ENCODE peak calls at places on chromosomes 13 and 19, in eight cellular contexts. Y is PC-3, Q is upper lobe of right lung, V is stomach, D is WTC11, N is omental fat pad, T is A673, A is thyroid gland. G is an unnamed sample.

GRCh38 chr13:24254151-24254810 is 55.1 kb upstream of the C1QTNF9 start:
- DNase-seq in T (no peak), Q (peak), D (no peak), V (no peak), N (no peak), A (no peak), Y (no peak), G (no peak)

GRCh38 chr13:76225815-76226489 is 589.8 kb downstream of the LMO7 start:
- DNase-seq in A (no peak), Q (no peak), D (no peak), N (no peak), Y (no peak), V (no peak), T (no peak), G (no peak)

GRCh38 chr13:74562381-74562780 is 428.2 kb upstream of the KLF12 start:
- DNase-seq in Q (no peak), A (no peak), T (no peak), Y (no peak), V (no peak), N (no peak), D (no peak), G (no peak)

GRCh38 chr13:59823495-59823894 is 340.2 kb downstream of the DIAPH3 start:
- DNase-seq in D (no peak), V (no peak), T (peak), Q (no peak), Y (peak), A (no peak), N (no peak), G (no peak)

GRCh38 chr19:33685541-33685940 is 63.8 kb downstream of the CHST8 start:
- DNase-seq in Q (peak), A (no peak), D (peak), N (peak), V (no peak), Y (no peak), T (no peak), G (no peak)

GRCh38 chr19:4732680-4733114 is 9.1 kb upstream of the DPP9 start:
- DNase-seq in Q (no peak), D (peak), A (peak), N (no peak), V (peak), T (peak), Y (peak), G (peak)

GRCh38 chr19:56372281-56372680 is 21.1 kb downstream of the ZNF582 start:
- DNase-seq in Q (no peak), V (no peak), A (no peak), T (no peak), D (no peak), Y (no peak), N (no peak), G (no peak)

GRCh38 chr13:93244141-93244917 is 17.7 kb downstream of the GPC6 start:
- DNase-seq in T (peak), N (no peak), V (no peak), A (no peak), Q (no peak), Y (no peak), D (no peak), G (no peak)

GRCh38 chr19:38266981-38267597 is 2.7 kb downstream of the SPINT2 start:
- DNase-seq in A (peak), T (no peak), Q (no peak), N (no peak), Y (peak), V (no peak), D (no peak), G (no peak)

GRCh38 chr19:6516659-6517291 is 14.1 kb upstream of the TNFSF9 start:
- DNase-seq in V (peak), D (peak), N (peak), T (peak), Y (peak), Q (peak), A (peak), G (peak)

GRCh38 chr19:10892256-10892655 is 20.9 kb downstream of the CARM1 start:
- DNase-seq in Q (no peak), T (no peak), V (no peak), Y (no peak), D (no peak), A (no peak), N (no peak), G (no peak)

GRCh38 chr19:1453525-1454371 is 3.8 kb downstream of the APC2 start:
- DNase-seq in Q (no peak), V (no peak), Y (peak), A (peak), T (peak), D (no peak), N (no peak), G (no peak)

GRCh38 chr19:40285353-40286234 is 449 bp upstream of the AKT2 start:
- DNase-seq in Y (peak), Q (peak), N (peak), A (peak), T (peak), V (peak), D (peak), G (peak)

GRCh38 chr13:98782654-98783053 is 30.2 kb upstream of the SLC15A1 start:
- DNase-seq in Y (no peak), Q (no peak), V (no peak), T (no peak), D (no peak), A (no peak), N (no peak), G (no peak)

GRCh38 chr19:11480081-11480926 is 542 bp downstream of the ELAVL3 start:
- DNase-seq in A (no peak), V (no peak), T (no peak), D (peak), N (no peak), Q (no peak), Y (no peak), G (no peak)

GRCh38 chr13:101556676-101557121 is 104.2 kb downstream of the ITGBL1 start:
- DNase-seq in Y (no peak), A (no peak), T (peak), D (no peak), Q (no peak), N (no peak), V (no peak), G (no peak)

GRCh38 chr19:4814625-4815425 is 16.7 kb downstream of the TICAM1 start:
- DNase-seq in D (no peak), A (no peak), T (no peak), N (no peak), Y (no peak), Q (no peak), V (no peak), G (no peak)

GRCh38 chr19:39502640-39503417 is 4.1 kb downstream of the DLL3 start:
- DNase-seq in V (peak), Y (no peak), Q (peak), D (peak), A (peak), T (peak), N (no peak), G (peak)

GRCh38 chr19:18719541-18719940 is 36.1 kb downstream of the CRTC1 start:
- DNase-seq in Y (no peak), A (no peak), D (no peak), T (no peak), V (no peak), Q (no peak), N (no peak), G (no peak)

GRCh38 chr19:51572908-51573307 is 1.8 kb downstream of the ZNF175 start:
- DNase-seq in Q (no peak), Y (peak), N (no peak), A (no peak), V (no peak), D (no peak), T (no peak), G (no peak)

GRCh38 chr13:106637519-106637918 is 69.6 kb upstream of the ARGLU1 start:
- DNase-seq in Q (no peak), Y (no peak), A (no peak), T (no peak), V (no peak), N (no peak), D (no peak), G (no peak)

GRCh38 chr13:37945651-37946575 is 76.3 kb upstream of the TRPC4 start:
- DNase-seq in T (no peak), D (no peak), A (no peak), Y (no peak), V (no peak), Q (no peak), N (no peak), G (no peak)

GRCh38 chr13:99323488-99323887 is 16.3 kb upstream of the GPR183 start:
- DNase-seq in D (no peak), V (no peak), T (no peak), N (no peak), A (no peak), Q (no peak), Y (peak), G (no peak)

GRCh38 chr13:47039106-47039505 is 142.3 kb upstream of the HTR2A start:
- DNase-seq in T (no peak), D (no peak), V (no peak), Q (no peak), Y (peak), N (no peak), A (no peak), G (no peak)

GRCh38 chr13:51002736-51003135 is 93.1 kb downstream of the RNASEH2B start:
- DNase-seq in T (no peak), V (no peak), A (no peak), D (no peak), Q (no peak), Y (no peak), N (no peak), G (no peak)

GRCh38 chr13:101695870-101696516 is 243.5 kb downstream of the ITGBL1 start:
- DNase-seq in Y (no peak), A (no peak), D (no peak), Q (no peak), T (no peak), N (no peak), V (no peak), G (no peak)

GRCh38 chr13:49495783-49496762 is at the start of gene PHF11:
- DNase-seq in V (peak), Y (peak), Q (peak), T (peak), A (peak), N (peak), D (peak), G (peak)

GRCh38 chr13:39364797-39365468 is 238.1 kb downstream of the LHFPL6 start:
- DNase-seq in T (no peak), V (no peak), A (peak), Y (peak), D (no peak), N (no peak), Q (no peak), G (no peak)
- TF ChIP-seq CTCF in T (no peak), V (no peak), A (no peak), Y (no peak), D (no peak), N (no peak), Q (no peak), G (no peak)

GRCh38 chr13:44969858-44970484 is 19.3 kb downstream of the NUFIP1 start:
- DNase-seq in Q (no peak), T (peak), A (no peak), D (no peak), N (no peak), V (no peak), Y (peak), G (no peak)

GRCh38 chr13:44961997-44962396 is 27.3 kb downstream of the NUFIP1 start:
- DNase-seq in Y (no peak), N (no peak), A (no peak), D (no peak), V (no peak), Q (no peak), T (no peak), G (no peak)

GRCh38 chr13:44971656-44972595 is 17.3 kb downstream of the NUFIP1 start:
- DNase-seq in V (no peak), Y (no peak), Q (no peak), T (peak), D (no peak), A (no peak), N (no peak), G (no peak)

GRCh38 chr13:44972956-44973581 is 16.2 kb downstream of the NUFIP1 start:
- DNase-seq in Q (no peak), V (no peak), T (peak), D (no peak), Y (peak), A (no peak), N (no peak), G (no peak)

GRCh38 chr13:44967656-44968451 is 21.4 kb downstream of the NUFIP1 start:
- DNase-seq in Y (peak), N (no peak), Q (no peak), A (no peak), D (no peak), T (no peak), V (no peak), G (no peak)
- TF ChIP-seq CTCF in Y (peak), N (no peak), Q (no peak), A (no peak), D (no peak), T (peak), V (no peak), G (no peak)

DNA sequence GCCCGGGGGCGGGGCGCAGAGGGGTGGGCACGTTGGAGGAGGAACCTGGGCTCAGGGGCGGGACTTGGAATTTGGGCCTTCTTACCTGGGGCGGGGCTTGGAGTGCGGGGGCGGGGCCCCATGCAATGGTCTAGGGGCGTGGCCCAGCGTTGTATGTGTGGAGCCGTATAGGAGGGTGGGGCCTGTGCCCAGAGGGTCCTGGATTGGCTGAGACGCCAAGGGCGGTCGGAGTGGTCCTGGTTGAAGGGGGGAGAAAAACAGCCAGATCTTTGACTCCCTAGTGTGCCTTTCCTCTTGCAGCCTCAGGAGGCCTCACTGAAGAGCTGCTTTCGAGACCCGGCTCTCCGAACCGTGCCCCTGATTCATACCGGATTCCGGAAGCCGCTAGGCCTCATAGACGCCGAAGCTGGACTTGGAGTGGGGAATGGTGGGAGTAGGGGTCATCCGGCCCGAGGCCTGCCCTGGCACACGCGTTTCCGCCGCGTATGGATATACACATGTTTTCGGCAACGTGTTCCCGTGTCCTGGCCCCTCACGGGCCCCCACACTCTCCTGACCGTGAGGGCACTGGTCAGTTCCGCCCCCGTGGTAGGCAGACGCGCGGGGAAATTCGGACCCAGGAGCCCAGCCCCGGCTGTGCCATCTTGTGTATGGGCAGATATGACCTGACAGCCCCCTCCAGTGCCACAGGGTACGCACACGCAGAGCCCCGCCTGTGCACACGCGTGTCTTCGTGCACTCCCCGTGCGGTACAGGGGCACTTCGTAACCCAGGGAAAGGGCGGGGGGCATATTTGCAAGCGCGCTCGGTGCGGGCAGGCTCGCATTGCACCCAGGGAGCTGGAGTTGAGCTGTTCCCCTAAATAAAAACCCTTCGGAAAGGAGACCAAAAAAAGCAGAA is 661 bp upstream of the PRR12 start:
- DNase-seq in N (peak), Q (peak), Y (peak), A (peak), T (peak), D (peak), V (peak), G (peak)
- TF ChIP-seq CTCF in N (no peak), Q (no peak), Y (no peak), A (no peak), T (no peak), D (no peak), V (no peak), G (no peak)

GRCh38 chr19:15365264-15365663 is 14.3 kb downstream of the AKAP8 start:
- DNase-seq in Q (no peak), N (no peak), A (no peak), T (no peak), D (no peak), V (no peak), Y (no peak), G (no peak)
- TF ChIP-seq CTCF in Q (no peak), N (no peak), A (no peak), T (no peak), D (no peak), V (no peak), Y (no peak), G (no peak)

GRCh38 chr13:48110930-48111721 is 16.2 kb upstream of the MED4 start:
- DNase-seq in Y (no peak), N (no peak), A (no peak), T (no peak), V (no peak), Q (no peak), D (no peak), G (no peak)

GRCh38 chr13:48112896-48113525 is 18.1 kb upstream of the MED4 start:
- DNase-seq in V (no peak), Q (no peak), T (no peak), A (no peak), D (no peak), N (no peak), Y (no peak), G (no peak)

GRCh38 chr13:48108106-48108505 is 13.2 kb upstream of the MED4 start:
- DNase-seq in Y (no peak), A (no peak), N (no peak), V (no peak), Q (no peak), D (no peak), T (no peak), G (no peak)

GRCh38 chr13:48110132-48110868 is 15.4 kb upstream of the MED4 start:
- DNase-seq in V (no peak), N (no peak), Y (no peak), Q (no peak), T (no peak), D (no peak), A (no peak), G (no peak)
- TF ChIP-seq CTCF in V (no peak), N (no peak), Y (no peak), Q (no peak), T (no peak), D (no peak), A (no peak), G (no peak)